ENCODE peak calls at places on chromosomes 5 and 9, in nine cellular contexts. H is type B pancreatic cell, Z is lower leg skin, A is gastrocnemius medialis, U is GM12878, E is heart left ventricle, B is GM20000, M is prostate gland, D is K562. P is an unnamed sample.
A peak's percentile ranks its signal among the peaks of the same experiment; 100 is the strongest.

GRCh38 chr5:157613385-157614245 is 38.0 kb upstream of the ADAM19 start:
- DNase-seq in H (no peak), Z (no peak), A (no peak), U (no peak), E (no peak), B (no peak), M (no peak), D (no peak), P (no peak)

GRCh38 chr9:120486347-120486746 is 93.6 kb downstream of the CDK5RAP2 start:
- DNase-seq in H (no peak), Z (no peak), A (no peak), U (no peak), E (no peak), B (no peak), M (no peak), D (no peak), P (no peak)

GRCh38 chr9:79621916-79622575 is 50.3 kb downstream of the TLE4 start:
- DNase-seq in H (no peak), Z (no peak), A (no peak), U (no peak), E (no peak), B (no peak), M (no peak), D (no peak), P (no peak)

GRCh38 chr5:181211208-181211607 is 6.2 kb upstream of the TRIM7 start:
- DNase-seq in H (no peak), Z (no peak), A (no peak), U (no peak), E (no peak), B (no peak), M (no peak), D (peak; percentile 46), P (no peak)

GRCh38 chr5:34838785-34839714 is at the start of gene TTC23L:
- DNase-seq in H (peak; percentile 86), Z (peak; percentile 96), A (peak; percentile 40), U (peak; percentile 35), E (peak; percentile 92), B (peak; percentile 90), M (peak; percentile 87), D (peak; percentile 87), P (peak; percentile 66)

GRCh38 chr5:173513521-173513991 is 102.9 kb downstream of the BOD1 start:
- DNase-seq in H (no peak), Z (no peak), A (no peak), U (no peak), E (no peak), B (no peak), M (no peak), D (no peak), P (no peak)

GRCh38 chr5:145680169-145680568 is 155.0 kb downstream of the PRELID2 start:
- DNase-seq in H (no peak), Z (no peak), A (no peak), U (no peak), E (no peak), B (no peak), M (no peak), D (peak; percentile 20), P (no peak)

GRCh38 chr5:169628891-169629290 is 8.2 kb upstream of the DOCK2 start:
- DNase-seq in H (no peak), Z (no peak), A (no peak), U (no peak), E (no peak), B (no peak), M (no peak), D (no peak), P (no peak)

GRCh38 chr5:128259530-128260145 is 176.1 kb downstream of the SLC12A2 start:
- DNase-seq in H (no peak), Z (no peak), A (no peak), U (no peak), E (peak; percentile 33), B (no peak), M (no peak), D (no peak), P (no peak)

GRCh38 chr5:128263357-128263756 is 179.8 kb downstream of the SLC12A2 start:
- DNase-seq in H (no peak), Z (no peak), A (no peak), U (no peak), E (peak; percentile 42), B (no peak), M (no peak), D (no peak), P (no peak)

DNA sequence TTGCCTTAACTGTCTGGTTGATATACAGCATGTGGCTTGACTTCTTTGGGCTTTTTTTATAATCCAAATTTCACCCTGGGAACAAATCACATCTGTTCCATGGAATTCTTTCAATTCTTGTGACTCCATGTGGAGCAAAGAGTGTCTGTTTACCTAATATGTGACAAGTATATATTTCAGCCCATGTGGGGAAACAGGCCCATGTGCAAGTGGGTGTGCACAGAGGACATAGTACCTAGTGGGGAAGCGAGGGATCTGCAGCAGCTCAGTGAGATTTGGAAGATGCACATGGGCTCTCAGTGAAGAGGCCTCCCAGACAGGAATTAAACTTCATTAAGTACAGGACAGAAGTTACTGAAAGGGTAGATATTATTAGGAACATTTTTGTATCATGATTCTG is 181.0 kb downstream of the SLC12A2 start:
- DNase-seq in H (no peak), Z (no peak), A (no peak), U (no peak), E (no peak), B (no peak), M (no peak), D (no peak), P (no peak)
- TF ChIP-seq CTCF in H (peak; percentile 32), Z (no peak), A (no peak), U (no peak), E (no peak), B (no peak), M (no peak), D (no peak), P (no peak)

GRCh38 chr9:88676644-88677043 is 141.7 kb downstream of the NXNL2 start:
- DNase-seq in H (no peak), Z (no peak), A (no peak), U (no peak), E (no peak), B (no peak), M (no peak), D (no peak), P (no peak)

GRCh38 chr9:88678008-88678407 is 143.0 kb downstream of the NXNL2 start:
- DNase-seq in H (no peak), Z (no peak), A (no peak), U (no peak), E (no peak), B (no peak), M (no peak), D (no peak), P (no peak)

GRCh38 chr9:88678431-88678830 is 143.5 kb downstream of the NXNL2 start:
- DNase-seq in H (no peak), Z (no peak), A (no peak), U (no peak), E (no peak), B (no peak), M (no peak), D (no peak), P (no peak)

DNA sequence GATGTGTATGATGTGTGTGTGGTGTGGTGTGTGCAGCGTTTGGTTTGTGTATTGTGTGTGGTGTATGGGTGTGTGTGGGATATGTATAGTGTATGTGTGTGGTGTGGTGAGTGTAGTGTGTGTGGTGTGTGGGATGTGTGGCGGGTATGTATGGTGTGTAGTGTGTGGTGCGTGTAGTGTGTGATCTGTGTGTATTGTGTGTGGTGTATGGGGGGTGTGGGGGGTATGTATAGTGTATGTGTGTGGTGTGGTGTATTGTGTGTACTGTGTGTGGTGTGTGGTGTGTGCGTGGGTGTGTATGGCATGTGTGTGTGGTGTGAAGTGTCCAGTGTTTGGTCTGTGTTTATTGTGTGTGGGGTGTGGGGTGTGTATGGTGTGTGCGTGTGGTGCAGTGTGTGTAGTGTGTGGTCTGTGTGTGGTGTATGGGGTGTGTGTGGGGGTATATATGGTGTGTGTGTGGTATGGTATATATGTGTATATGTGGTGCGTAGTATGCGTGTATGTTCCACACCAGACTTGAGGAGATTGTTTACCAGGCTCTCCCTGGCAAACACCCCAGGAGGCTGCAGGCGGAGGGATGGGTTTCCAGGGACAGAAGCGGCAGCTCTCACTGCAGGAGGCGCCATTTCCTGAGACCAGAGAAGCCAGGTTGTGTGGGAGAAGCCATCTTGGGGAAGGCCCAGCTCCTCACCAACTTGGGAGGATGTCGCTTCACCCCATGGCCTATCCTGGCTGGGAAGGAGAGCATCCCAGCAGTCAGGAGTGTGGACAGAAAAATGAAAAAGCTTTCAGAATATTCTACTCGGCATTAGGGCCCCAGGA is 138.1 kb downstream of the NXNL2 start:
- DNase-seq in H (no peak), Z (no peak), A (no peak), U (no peak), E (no peak), B (no peak), M (no peak), D (no peak), P (no peak)
- TF ChIP-seq CTCF in H (no peak), Z (no peak), A (no peak), U (no peak), E (no peak), B (no peak), M (no peak), D (peak; percentile 20), P (no peak)

GRCh38 chr5:78983601-78984000 is 1.5 kb downstream of the ARSB start:
- DNase-seq in H (no peak), Z (no peak), A (no peak), U (no peak), E (no peak), B (peak; percentile 32), M (no peak), D (no peak), P (no peak)

GRCh38 chr5:78985407-78986223 is 505 bp upstream of the ARSB start:
- DNase-seq in H (no peak), Z (no peak), A (peak; percentile 9), U (no peak), E (peak; percentile 34), B (peak; percentile 79), M (no peak), D (no peak), P (peak; percentile 26)

GRCh38 chr5:78984020-78984610 is 995 bp downstream of the ARSB start:
- DNase-seq in H (no peak), Z (no peak), A (no peak), U (no peak), E (no peak), B (peak; percentile 24), M (no peak), D (no peak), P (no peak)

GRCh38 chr5:78989080-78989479 is 4.0 kb upstream of the ARSB start:
- DNase-seq in H (no peak), Z (no peak), A (no peak), U (no peak), E (no peak), B (no peak), M (no peak), D (no peak), P (no peak)

DNA sequence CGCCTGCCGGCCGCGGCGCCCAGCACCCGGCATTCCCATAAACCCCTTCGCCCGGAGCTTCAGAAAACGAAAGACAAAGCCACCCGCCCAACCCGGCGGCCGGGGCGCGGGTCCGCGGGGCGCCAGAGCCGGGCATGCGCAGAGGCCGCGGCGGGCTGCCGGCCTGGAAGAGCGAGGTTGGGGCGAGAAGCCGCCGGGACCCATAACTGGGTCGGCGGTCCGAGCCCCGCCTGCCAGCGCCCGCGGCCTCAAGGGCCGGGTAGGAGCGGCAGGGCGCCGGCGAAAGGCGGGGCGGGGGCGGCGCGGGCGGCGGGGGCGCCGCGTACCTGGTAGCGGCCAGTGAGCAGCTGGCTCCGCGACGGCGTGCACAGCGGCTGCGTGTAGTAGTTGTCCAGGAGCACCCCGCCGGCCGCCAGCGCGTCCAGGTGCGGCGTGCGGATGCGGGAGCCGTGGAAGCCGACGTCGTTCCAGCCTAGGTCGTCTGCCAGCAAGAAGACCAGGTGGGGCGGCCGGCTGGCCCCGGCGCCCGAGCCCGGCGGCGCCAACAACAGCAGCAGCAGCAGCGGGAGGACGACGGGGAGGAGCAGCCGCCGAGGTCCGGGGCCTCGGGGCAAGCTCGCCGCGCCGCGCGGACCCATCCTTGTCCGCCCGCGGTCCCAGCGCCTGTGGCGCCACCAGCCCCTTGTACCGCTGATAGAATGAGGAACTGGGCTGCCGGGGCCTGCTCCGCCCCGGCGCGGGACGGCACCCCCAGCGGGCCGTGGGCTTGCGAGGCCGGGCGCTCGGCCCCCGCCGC is at the start of gene ARSB:
- DNase-seq in H (peak; percentile 90), Z (peak; percentile 95), A (peak; percentile 53), U (no peak), E (peak; percentile 89), B (peak; percentile 94), M (peak; percentile 83), D (peak; percentile 91), P (peak; percentile 60)
- TF ChIP-seq CTCF in H (no peak), Z (no peak), A (peak; percentile 40), U (peak; percentile 23), E (no peak), B (no peak), M (peak; percentile 54), D (peak; percentile 25), P (no peak)

GRCh38 chr9:21135736-21136135 is 5.9 kb downstream of the IFNW1 start:
- DNase-seq in H (no peak), Z (no peak), A (no peak), U (no peak), E (no peak), B (no peak), M (no peak), D (no peak), P (no peak)

GRCh38 chr9:21137020-21137419 is 4.6 kb downstream of the IFNW1 start:
- DNase-seq in H (no peak), Z (no peak), A (no peak), U (no peak), E (no peak), B (no peak), M (no peak), D (no peak), P (no peak)

GRCh38 chr9:21144620-21145019 is 3.0 kb upstream of the IFNW1 start:
- DNase-seq in H (no peak), Z (no peak), A (no peak), U (peak; percentile 30), E (no peak), B (no peak), M (no peak), D (no peak), P (no peak)

DNA sequence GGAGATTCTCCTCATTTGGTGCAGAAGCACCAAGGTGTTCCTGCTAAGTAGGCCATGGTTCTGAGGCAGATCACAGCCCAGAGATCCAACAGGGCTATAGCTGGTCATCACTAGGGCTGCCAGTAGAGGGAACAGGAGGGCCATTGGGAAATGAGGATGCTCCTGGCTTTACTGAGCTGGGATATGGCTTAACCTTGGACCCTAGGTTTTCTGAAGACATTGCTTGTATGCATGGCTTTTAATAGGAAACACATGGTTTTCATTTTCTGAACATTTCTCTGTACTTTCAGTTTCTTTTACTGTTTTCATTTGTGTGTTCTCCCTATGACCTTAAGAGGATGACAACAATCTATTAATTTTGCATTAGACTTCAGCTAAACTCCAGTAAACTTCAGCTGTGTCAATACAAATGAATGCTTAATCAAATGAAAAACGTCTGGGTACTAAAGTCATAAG is at the start of gene IFNW1:
- DNase-seq in H (no peak), Z (no peak), A (no peak), U (no peak), E (no peak), B (peak; percentile 25), M (no peak), D (no peak), P (no peak)
- TF ChIP-seq CTCF in H (no peak), Z (no peak), A (no peak), U (no peak), E (no peak), B (no peak), M (no peak), D (no peak), P (no peak)